ENCODE peak calls at places on chromosomes 13 and 19, in ten cellular contexts. P, A, U, O, D, W, G, H, N and K are unnamed samples.

GRCh38 chr13:41962994-41963393 is 2.1 kb upstream of the VWA8 start:
- DNase-seq in H (no peak), U (no peak), P (no peak), D (no peak), O (no peak), N (no peak), A (no peak), W (no peak), G (no peak), K (no peak)

GRCh38 chr13:113982296-113982661 is 8.4 kb upstream of the C13orf46 start:
- DNase-seq in W (no peak), P (no peak), U (no peak), N (no peak), A (no peak), H (no peak), D (no peak), G (no peak), O (no peak), K (peak; percentile 26)

GRCh38 chr19:17282488-17283256 is 971 bp downstream of the ANKLE1 start:
- DNase-seq in H (peak; percentile 83), U (peak; percentile 73), D (peak; percentile 76), W (peak; percentile 92), A (peak; percentile 92), G (peak; percentile 70), N (peak; percentile 73), O (peak; percentile 92), P (peak; percentile 93), K (peak; percentile 75)

GRCh38 chr19:36973021-36973843 is 57.1 kb downstream of the ZNF568 start:
- DNase-seq in O (peak; percentile 90), U (peak; percentile 63), D (peak; percentile 79), G (peak; percentile 47), A (peak; percentile 93), H (peak; percentile 86), W (peak; percentile 75), P (no peak), N (peak; percentile 69), K (peak; percentile 58)

GRCh38 chr13:73193541-73193940 is 134.7 kb downstream of the KLF5 start:
- DNase-seq in P (no peak), O (no peak), G (no peak), A (no peak), N (no peak), H (no peak), D (no peak), U (no peak), W (no peak), K (no peak)

GRCh38 chr13:77980592-77980991 is 62.0 kb upstream of the EDNRB start:
- DNase-seq in W (no peak), N (no peak), U (no peak), H (no peak), D (no peak), P (peak; percentile 4), G (peak; percentile 32), A (no peak), O (no peak), K (no peak)

GRCh38 chr13:21668665-21669599 is 1.9 kb upstream of the FGF9 start:
- DNase-seq in G (no peak), H (peak; percentile 76), O (peak; percentile 24), U (no peak), A (no peak), D (no peak), P (peak; percentile 60), N (no peak), W (no peak), K (no peak)

GRCh38 chr19:21569497-21569870 is 64.1 kb downstream of the ZNF429 start:
- DNase-seq in P (no peak), N (peak; percentile 54), D (no peak), W (no peak), G (no peak), O (no peak), U (peak; percentile 9), H (peak; percentile 53), A (peak; percentile 33), K (peak; percentile 69)

GRCh38 chr19:38384209-38385027 is 3.4 kb downstream of the GGN start:
- DNase-seq in W (no peak), N (no peak), D (no peak), H (no peak), U (no peak), G (no peak), A (peak; percentile 47), P (peak; percentile 74), O (peak; percentile 75), K (no peak)

GRCh38 chr19:38383743-38384142 is 4.1 kb downstream of the GGN start:
- DNase-seq in P (no peak), A (no peak), G (no peak), U (no peak), W (no peak), O (no peak), D (no peak), N (no peak), H (no peak), K (no peak)

GRCh38 chr19:38386300-38386967 is 1.4 kb downstream of the GGN start:
- DNase-seq in H (no peak), N (no peak), W (no peak), D (no peak), G (no peak), A (no peak), O (peak; percentile 45), P (peak; percentile 50), U (no peak), K (no peak)

GRCh38 chr19:38385804-38386257 is 2.0 kb downstream of the GGN start:
- DNase-seq in D (no peak), W (no peak), N (no peak), A (no peak), H (no peak), G (no peak), O (peak; percentile 46), P (peak; percentile 27), U (no peak), K (no peak)

GRCh38 chr19:38385057-38385803 is 2.6 kb downstream of the GGN start:
- DNase-seq in W (no peak), G (no peak), N (no peak), P (no peak), H (no peak), O (no peak), D (no peak), A (no peak), U (no peak), K (no peak)
- TF ChIP-seq CTCF in W (no peak), G (no peak), N (no peak), P (no peak), H (no peak), O (no peak), D (no peak), A (no peak), U (no peak), K (no peak)

GRCh38 chr13:23666576-23666975 is 96.4 kb downstream of the TNFRSF19 start:
- DNase-seq in U (no peak), H (no peak), G (no peak), O (no peak), D (no peak), P (no peak), A (no peak), N (no peak), W (no peak), K (no peak)

GRCh38 chr13:23668557-23668956 is 98.3 kb downstream of the TNFRSF19 start:
- DNase-seq in N (no peak), W (no peak), A (no peak), H (no peak), D (no peak), U (no peak), G (no peak), P (no peak), O (no peak), K (no peak)

GRCh38 chr13:23671367-23671766 is 101.2 kb downstream of the TNFRSF19 start:
- DNase-seq in H (no peak), N (no peak), W (no peak), G (no peak), P (no peak), A (no peak), U (no peak), D (no peak), O (no peak), K (no peak)

GRCh38 chr13:23670793-23671192 is 100.6 kb downstream of the TNFRSF19 start:
- DNase-seq in O (no peak), P (no peak), A (no peak), G (no peak), W (no peak), N (no peak), U (no peak), H (no peak), D (no peak), K (no peak)

DNA sequence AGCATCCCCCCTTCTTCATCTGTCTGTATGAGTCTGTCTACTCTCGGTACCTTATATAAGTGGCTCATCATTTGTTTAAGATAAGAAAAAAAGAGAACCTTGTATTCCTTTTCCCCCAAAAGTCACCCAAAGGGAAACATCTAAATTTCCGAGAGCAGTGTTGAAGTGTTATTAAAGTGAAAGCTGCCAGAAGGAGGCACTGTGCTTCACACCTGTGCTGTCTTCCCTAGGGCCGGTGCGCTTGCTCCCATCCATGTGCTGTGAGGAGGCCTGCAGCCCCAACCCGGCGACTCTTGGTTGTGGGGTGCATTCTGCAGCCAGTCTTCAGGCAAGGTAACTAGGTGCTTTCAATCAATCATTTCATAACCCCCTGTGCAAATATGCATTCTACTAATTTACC is 97.5 kb downstream of the TNFRSF19 start:
- DNase-seq in A (no peak), P (peak; percentile 14), D (no peak), U (no peak), N (no peak), W (no peak), H (no peak), G (no peak), O (peak; percentile 53), K (no peak)
- TF ChIP-seq CTCF in A (peak; percentile 56), P (peak; percentile 37), D (no peak), U (no peak), N (no peak), W (peak; percentile 15), H (no peak), G (peak; percentile 37), O (no peak), K (no peak)

DNA sequence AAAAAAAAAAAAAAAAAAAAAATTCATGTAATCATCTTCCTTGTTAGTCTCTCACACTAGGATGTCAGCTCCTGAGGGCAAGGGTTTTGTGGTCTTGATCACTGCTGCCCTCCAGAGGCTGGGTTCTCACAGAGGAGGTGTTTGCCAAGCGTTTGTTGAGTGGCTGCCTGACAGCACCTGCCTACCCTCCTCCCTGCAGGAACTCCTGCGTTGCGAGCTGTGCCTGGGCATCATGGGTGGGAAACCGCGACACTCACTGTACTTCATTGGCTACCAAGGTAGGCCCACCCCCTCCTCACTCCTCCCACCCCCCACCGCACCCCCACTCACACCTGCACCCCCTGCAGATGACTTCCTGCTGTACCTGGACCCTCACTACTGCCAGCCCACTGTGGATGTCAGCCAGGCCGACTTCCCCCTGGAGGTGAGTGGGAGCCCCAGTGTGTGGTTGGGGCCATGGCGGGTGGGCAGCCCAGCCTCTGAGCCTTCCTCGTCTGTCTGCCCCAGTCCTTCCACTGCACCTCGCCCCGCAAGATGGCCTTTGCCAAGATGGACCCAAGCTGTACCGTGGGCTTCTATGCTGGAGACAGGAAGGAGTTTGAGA is 8.1 kb downstream of the ATG4D start:
- DNase-seq in P (no peak), A (peak; percentile 45), W (no peak), D (no peak), U (no peak), N (no peak), H (no peak), G (peak; percentile 31), O (peak; percentile 41), K (no peak)
- TF ChIP-seq CTCF in P (no peak), A (peak; percentile 37), W (peak; percentile 3), D (no peak), U (no peak), N (no peak), H (peak; percentile 21), G (peak; percentile 56), O (no peak), K (no peak)

DNA sequence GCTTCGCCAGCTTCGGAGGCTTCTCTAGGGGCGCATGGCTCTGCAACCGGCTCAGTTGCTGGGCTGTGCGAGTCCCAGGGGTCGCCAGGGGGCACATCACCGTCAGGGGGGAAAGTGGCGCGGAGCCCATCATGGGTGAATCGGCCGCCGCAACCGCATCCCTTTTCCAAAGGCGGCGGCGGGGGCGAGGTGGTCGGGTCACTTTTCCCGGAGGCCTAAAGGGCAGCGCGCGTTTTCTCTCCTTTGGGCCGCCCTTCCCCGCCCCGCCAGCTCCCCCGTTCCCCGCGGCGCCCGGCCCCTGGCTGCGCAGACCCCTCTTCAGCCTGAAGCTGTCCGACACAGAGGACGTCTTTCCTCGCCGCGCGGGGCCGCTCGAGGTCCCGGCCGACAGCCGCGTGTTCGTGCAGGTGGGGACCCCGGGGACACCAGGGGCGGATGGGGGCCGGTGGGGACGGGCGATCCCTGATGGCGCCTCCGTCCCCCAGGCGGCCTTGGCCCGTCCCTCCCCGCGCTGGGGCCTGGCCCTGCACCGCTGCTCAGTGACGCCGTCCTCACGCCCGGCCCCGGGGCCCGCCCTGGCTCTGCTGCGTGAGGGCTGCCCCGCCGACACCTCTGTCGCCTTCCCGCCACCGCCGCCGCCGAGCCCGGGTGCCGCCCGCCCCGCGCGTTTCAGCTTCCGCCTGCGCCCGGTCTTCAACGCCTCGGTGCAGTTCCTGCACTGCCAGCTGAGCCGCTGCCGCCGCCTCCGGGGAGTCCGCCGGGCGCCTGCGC is 1.7 kb downstream of the TGFBR3L start:
- DNase-seq in A (peak; percentile 54), G (peak; percentile 21), P (peak; percentile 74), H (peak; percentile 32), W (peak; percentile 59), O (peak; percentile 60), U (no peak), D (no peak), N (no peak), K (peak; percentile 52)
- TF ChIP-seq CTCF in A (peak; percentile 16), G (peak; percentile 24), P (peak; percentile 25), H (no peak), W (peak; percentile 0), O (no peak), U (no peak), D (no peak), N (no peak), K (no peak)